ENCODE peak calls at places on chromosomes 7 and 10, in six cellular contexts. O is esophagus squamous epithelium; B is cardiac muscle cell; M is HCT116; A is lower lobe of right lung; F is CD8-positive, alpha-beta memory T cell. G is an unnamed sample.

GRCh38 chr10:24790599-24790998 is 66.9 kb upstream of the ARHGAP21 start:
- DNase-seq in B (no peak), A (no peak), M (no peak), O (no peak), F (no peak), G (no peak)

GRCh38 chr10:71188201-71188600 is 24.2 kb upstream of the UNC5B start:
- DNase-seq in O (no peak), B (no peak), A (no peak), F (no peak), M (no peak), G (no peak)

GRCh38 chr10:100076750-100077149 is 4.9 kb downstream of the CPN1 start:
- DNase-seq in F (no peak), O (no peak), M (no peak), A (no peak), B (no peak), G (no peak)

GRCh38 chr7:1368150-1368681 is 91.1 kb downstream of the MICALL2 start:
- DNase-seq in M (no peak), A (no peak), O (no peak), B (peak; percentile 15), F (no peak), G (no peak)

GRCh38 chr10:99172950-99173349 is 62.7 kb downstream of the HPSE2 start:
- DNase-seq in O (no peak), M (no peak), B (no peak), A (no peak), F (no peak), G (no peak)

GRCh38 chr7:36158321-36158605 is 5.2 kb downstream of the EEPD1 start:
- DNase-seq in B (no peak), A (no peak), M (no peak), O (no peak), F (no peak), G (no peak)

GRCh38 chr10:62616885-62617635 is 187.5 kb upstream of the ADO start:
- DNase-seq in O (no peak), M (no peak), F (no peak), A (no peak), B (no peak), G (no peak)

GRCh38 chr10:124064676-124065075 is 28.7 kb downstream of the CHST15 start:
- DNase-seq in O (no peak), B (no peak), A (no peak), M (no peak), F (no peak), G (no peak)

GRCh38 chr7:24052572-24053223 is 231.3 kb upstream of the NPY start:
- DNase-seq in F (no peak), M (peak; percentile 7), O (no peak), A (no peak), B (no peak), G (no peak)

GRCh38 chr10:70797840-70798239 is 12.7 kb upstream of the TBATA start:
- DNase-seq in M (no peak), B (no peak), O (no peak), F (no peak), A (no peak), G (no peak)

GRCh38 chr7:156167987-156168386 is 355.7 kb upstream of the SHH start:
- DNase-seq in B (no peak), M (no peak), F (no peak), A (no peak), O (no peak), G (no peak)

GRCh38 chr7:47573758-47574472 is 8.0 kb downstream of the TNS3 start:
- DNase-seq in A (no peak), M (no peak), B (no peak), F (no peak), O (no peak), G (no peak)

GRCh38 chr10:73344267-73344666 is 14.4 kb downstream of the CFAP70 start:
- DNase-seq in M (no peak), O (no peak), A (no peak), F (no peak), B (no peak), G (no peak)

GRCh38 chr7:16726189-16726588 is 27.4 kb upstream of the TSPAN13 start:
- DNase-seq in B (no peak), O (no peak), A (no peak), M (no peak), F (no peak), G (no peak)

GRCh38 chr10:1567742-1568495 is 169.4 kb downstream of the ADARB2 start:
- DNase-seq in F (no peak), O (no peak), M (no peak), A (no peak), B (no peak), G (no peak)

GRCh38 chr10:43962346-43963191 is 313.9 kb upstream of the ZNF32 start:
- DNase-seq in A (no peak), B (no peak), F (no peak), M (no peak), O (no peak), G (no peak)

GRCh38 chr10:132299381-132300336 is 8.1 kb downstream of the STK32C start:
- DNase-seq in B (no peak), O (no peak), F (no peak), M (no peak), A (no peak), G (peak; percentile 43)

GRCh38 chr7:23662124-23662982 is 17.6 kb upstream of the FAM221A start:
- DNase-seq in M (no peak), O (no peak), F (no peak), A (no peak), B (no peak), G (no peak)

GRCh38 chr10:77902159-77902558 is 24.4 kb downstream of the DLG5 start:
- DNase-seq in F (no peak), B (no peak), O (no peak), A (no peak), M (no peak), G (no peak)

GRCh38 chr10:69479241-69479730 is 28.0 kb downstream of the TSPAN15 start:
- DNase-seq in A (no peak), M (no peak), F (no peak), B (peak; percentile 47), O (no peak), G (peak; percentile 77)
- H3K27ac ChIP-seq in A (peak overlapping the region; percentile 72), M (no peak overlapping the region), F (no peak overlapping the region), B (peak overlapping the region; percentile 96), O (peak overlapping the region; percentile 63), G (peak overlapping the region; percentile 80)

GRCh38 chr7:93890041-93890463 is 501 bp downstream of the TFPI2 start:
- DNase-seq in M (no peak), O (no peak), B (peak; percentile 60), A (peak; percentile 43), F (no peak), G (no peak)

GRCh38 chr7:93884541-93884940 is 6.0 kb downstream of the TFPI2 start:
- DNase-seq in F (no peak), A (no peak), O (no peak), B (no peak), M (no peak), G (no peak)

GRCh38 chr7:93890464-93891068 is at the start of gene TFPI2:
- DNase-seq in B (peak; percentile 58), A (peak; percentile 42), F (no peak), O (no peak), M (no peak), G (peak; percentile 56)

GRCh38 chr7:93894426-93894825 is 3.9 kb upstream of the TFPI2 start:
- DNase-seq in O (no peak), F (no peak), B (no peak), M (no peak), A (no peak), G (no peak)

DNA sequence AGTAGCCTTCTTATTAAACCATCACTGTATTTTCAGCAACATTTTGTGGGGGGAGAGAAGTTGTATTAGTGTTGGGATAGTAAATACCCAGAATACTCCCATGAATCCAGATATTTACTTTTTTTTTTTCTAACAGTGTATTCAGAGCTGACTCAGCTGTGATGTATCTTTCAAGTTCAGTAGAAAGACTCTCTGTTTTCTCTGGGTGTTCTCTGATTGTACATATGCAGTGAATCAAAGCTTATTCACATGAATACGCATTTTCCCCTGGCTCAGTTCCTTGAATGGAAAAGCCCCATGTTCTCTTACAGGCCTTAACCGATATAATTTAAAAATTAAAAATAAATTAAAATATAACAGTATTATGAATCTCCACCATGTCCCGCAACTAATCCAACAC is 1.3 kb downstream of the TFPI2 start:
- DNase-seq in B (no peak), O (no peak), F (no peak), M (no peak), A (no peak), G (no peak)
- H3K4me3 ChIP-seq in B (peak overlapping the region; percentile 81), O (no peak overlapping the region), F (no peak overlapping the region), M (no peak overlapping the region), A (peak overlapping the region; percentile 58), G (no peak overlapping the region)

DNA sequence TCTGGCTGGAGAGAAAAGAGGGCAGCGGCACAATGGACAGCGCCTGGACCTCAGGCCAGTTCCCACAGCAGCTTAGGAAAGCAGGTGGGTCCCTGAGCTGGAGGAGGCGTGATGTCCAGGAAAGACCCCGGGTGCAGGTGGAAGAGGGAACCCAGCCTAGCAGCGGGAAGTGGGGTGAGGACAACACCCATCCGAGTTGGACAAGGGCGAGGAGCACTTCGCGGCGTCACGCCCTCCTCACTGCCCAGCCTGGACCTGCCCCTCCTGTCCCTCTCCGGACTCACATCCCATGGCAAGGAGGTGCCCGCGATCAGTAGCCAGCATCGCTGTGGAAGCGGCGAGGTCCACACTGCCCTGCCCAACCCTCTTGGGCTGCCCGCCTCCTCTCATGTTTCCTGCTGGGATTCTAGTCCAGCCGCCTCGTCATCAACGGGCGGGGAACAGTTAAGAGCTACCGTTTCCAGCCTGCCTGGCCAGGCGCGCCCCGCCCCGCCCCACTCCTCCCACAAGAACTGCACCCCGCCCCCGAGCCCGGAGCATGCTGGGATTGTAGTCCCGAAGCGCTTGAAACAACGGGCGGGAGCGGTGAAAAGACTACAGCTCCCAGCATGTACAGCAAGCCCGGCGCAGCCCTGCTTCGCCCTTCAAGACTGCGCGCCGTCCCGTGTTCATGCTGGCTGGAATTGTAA is 930.6 kb upstream of the ZNF722 start:
- DNase-seq in A (no peak), O (no peak), B (no peak), F (no peak), M (no peak), G (no peak)
- H3K9me3 ChIP-seq in A (peaks cover 13% of the 10 kb centered on the region), O (peaks cover 35% of the 10 kb centered on the region), B (no peaks in the 10 kb centered on the region), F (no peaks in the 10 kb centered on the region), M (no peaks in the 10 kb centered on the region), G (peaks cover 2% of the 10 kb centered on the region)

DNA sequence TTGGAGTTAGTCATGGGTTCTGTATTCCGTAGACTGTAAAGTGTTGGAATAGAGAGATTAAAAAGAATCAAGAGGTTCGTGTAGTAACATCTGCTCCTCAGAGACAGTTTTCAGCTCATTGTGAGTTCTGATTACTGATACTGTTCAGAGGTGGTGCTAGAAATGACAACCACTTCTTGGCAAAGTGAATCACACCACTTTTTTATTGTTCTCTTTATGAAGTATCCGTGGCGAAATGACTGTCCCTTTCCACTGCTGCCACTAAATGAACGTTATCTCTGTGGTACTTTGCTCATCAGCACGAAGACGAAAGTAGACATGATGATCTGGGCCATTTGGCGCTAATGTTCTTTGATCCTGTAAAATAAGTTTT is 860 bp downstream of the RPP30 start:
- DNase-seq in M (no peak), F (no peak), B (no peak), O (no peak), A (no peak), G (no peak)
- H3K27ac ChIP-seq in M (no peak overlapping the region), F (peak overlapping the region; percentile 34), B (no peak overlapping the region), O (peak overlapping the region; percentile 73), A (peak overlapping the region; percentile 78), G (no peak overlapping the region)